ENCODE peak calls at places on chromosomes 12 and 14, in seven cellular contexts. One of them, this sample, is unnamed.
A peak's percentile ranks its signal among the peaks of the same experiment; 100 is the strongest.

GRCh38 chr12:77253321-77253720 is 188.0 kb upstream of the E2F7 start:
- DNase-seq in body of pancreas: no peak
- DNase-seq in heart left ventricle: no peak
- DNase-seq in A549: no peak
- DNase-seq in uterus: no peak
- DNase-seq in esophagus squamous epithelium: no peak
- DNase-seq in transverse colon: no peak
- DNase-seq in this sample: no peak

GRCh38 chr14:94401083-94401482 is 12.7 kb upstream of the SERPINA1 start:
- DNase-seq in body of pancreas: no peak
- DNase-seq in heart left ventricle: no peak
- DNase-seq in A549: no peak
- DNase-seq in uterus: no peak
- DNase-seq in esophagus squamous epithelium: no peak
- DNase-seq in transverse colon: no peak
- DNase-seq in this sample: no peak

GRCh38 chr12:104763163-104763805 is 194.8 kb downstream of the SLC41A2 start:
- DNase-seq in body of pancreas: peak; percentile 26
- DNase-seq in heart left ventricle: no peak
- DNase-seq in A549: no peak
- DNase-seq in uterus: no peak
- DNase-seq in esophagus squamous epithelium: no peak
- DNase-seq in transverse colon: no peak
- DNase-seq in this sample: peak; percentile 34

GRCh38 chr14:61569783-61570182 is 125.5 kb upstream of the HIF1A start:
- DNase-seq in body of pancreas: peak; percentile 71
- DNase-seq in heart left ventricle: no peak
- DNase-seq in A549: no peak
- DNase-seq in uterus: no peak
- DNase-seq in esophagus squamous epithelium: no peak
- DNase-seq in transverse colon: no peak
- DNase-seq in this sample: peak; percentile 65

GRCh38 chr12:47412837-47413236 is 293.0 kb downstream of the RPAP3 start:
- DNase-seq in body of pancreas: no peak
- DNase-seq in heart left ventricle: no peak
- DNase-seq in A549: no peak
- DNase-seq in uterus: no peak
- DNase-seq in esophagus squamous epithelium: no peak
- DNase-seq in transverse colon: no peak
- DNase-seq in this sample: no peak

GRCh38 chr12:50380761-50381325 is 15.6 kb downstream of the FAM186A start:
- DNase-seq in body of pancreas: no peak
- DNase-seq in heart left ventricle: no peak
- DNase-seq in A549: no peak
- DNase-seq in uterus: no peak
- DNase-seq in esophagus squamous epithelium: no peak
- DNase-seq in transverse colon: no peak
- DNase-seq in this sample: peak; percentile 79

GRCh38 chr12:27548301-27549199 is 24.5 kb downstream of the PPFIBP1 start:
- DNase-seq in body of pancreas: no peak
- DNase-seq in heart left ventricle: no peak
- DNase-seq in A549: no peak
- DNase-seq in uterus: no peak
- DNase-seq in esophagus squamous epithelium: no peak
- DNase-seq in transverse colon: no peak
- DNase-seq in this sample: no peak

GRCh38 chr12:55636116-55636655 is 506 bp upstream of the OR10P1 start:
- DNase-seq in body of pancreas: no peak
- DNase-seq in heart left ventricle: no peak
- DNase-seq in A549: no peak
- DNase-seq in uterus: no peak
- DNase-seq in esophagus squamous epithelium: no peak
- DNase-seq in transverse colon: no peak
- DNase-seq in this sample: no peak

GRCh38 chr12:121240484-121241202 is 30.7 kb downstream of the P2RX4 start:
- DNase-seq in body of pancreas: peak; percentile 60
- DNase-seq in heart left ventricle: peak; percentile 82
- DNase-seq in A549: no peak
- DNase-seq in uterus: peak; percentile 93
- DNase-seq in esophagus squamous epithelium: no peak
- DNase-seq in transverse colon: peak; percentile 75
- DNase-seq in this sample: peak; percentile 94

GRCh38 chr12:68674376-68674775 is 12.4 kb upstream of the NUP107 start:
- DNase-seq in body of pancreas: no peak
- DNase-seq in heart left ventricle: no peak
- DNase-seq in A549: no peak
- DNase-seq in uterus: no peak
- DNase-seq in esophagus squamous epithelium: no peak
- DNase-seq in transverse colon: no peak
- DNase-seq in this sample: no peak

GRCh38 chr12:3542911-3543310 is 51.9 kb downstream of the PRMT8 start:
- DNase-seq in body of pancreas: no peak
- DNase-seq in heart left ventricle: no peak
- DNase-seq in A549: no peak
- DNase-seq in uterus: no peak
- DNase-seq in esophagus squamous epithelium: no peak
- DNase-seq in transverse colon: no peak
- DNase-seq in this sample: no peak

GRCh38 chr12:69900720-69901131 is 75.7 kb downstream of the MYRFL start:
- DNase-seq in body of pancreas: peak; percentile 87
- DNase-seq in heart left ventricle: peak; percentile 68
- DNase-seq in A549: peak; percentile 31
- DNase-seq in uterus: peak; percentile 69
- DNase-seq in esophagus squamous epithelium: peak; percentile 6
- DNase-seq in transverse colon: peak; percentile 77
- DNase-seq in this sample: peak; percentile 89

GRCh38 chr12:12716151-12716844 is 870 bp upstream of the CDKN1B start:
- DNase-seq in body of pancreas: no peak
- DNase-seq in heart left ventricle: peak; percentile 21
- DNase-seq in A549: no peak
- DNase-seq in uterus: peak; percentile 60
- DNase-seq in esophagus squamous epithelium: no peak
- DNase-seq in transverse colon: no peak
- DNase-seq in this sample: no peak

GRCh38 chr12:130083002-130083401 is 79.3 kb upstream of the FZD10 start:
- DNase-seq in body of pancreas: no peak
- DNase-seq in heart left ventricle: no peak
- DNase-seq in A549: no peak
- DNase-seq in uterus: no peak
- DNase-seq in esophagus squamous epithelium: no peak
- DNase-seq in transverse colon: no peak
- DNase-seq in this sample: no peak

GRCh38 chr12:126782083-126782482 is 1484.9 kb upstream of the TMEM132C start:
- DNase-seq in body of pancreas: no peak
- DNase-seq in heart left ventricle: no peak
- DNase-seq in A549: no peak
- DNase-seq in uterus: no peak
- DNase-seq in esophagus squamous epithelium: no peak
- DNase-seq in transverse colon: no peak
- DNase-seq in this sample: no peak

GRCh38 chr12:55683676-55684075 is 24.0 kb downstream of the ITGA7 start:
- DNase-seq in body of pancreas: no peak
- DNase-seq in heart left ventricle: no peak
- DNase-seq in A549: no peak
- DNase-seq in uterus: no peak
- DNase-seq in esophagus squamous epithelium: no peak
- DNase-seq in transverse colon: no peak
- DNase-seq in this sample: no peak

GRCh38 chr12:47397664-47398281 is 308.1 kb downstream of the RPAP3 start:
- DNase-seq in body of pancreas: peak; percentile 37
- DNase-seq in heart left ventricle: no peak
- DNase-seq in A549: peak; percentile 51
- DNase-seq in uterus: no peak
- DNase-seq in esophagus squamous epithelium: no peak
- DNase-seq in transverse colon: no peak
- DNase-seq in this sample: no peak

GRCh38 chr12:14784471-14784870 is 18.8 kb downstream of the WBP11 start:
- DNase-seq in body of pancreas: no peak
- DNase-seq in heart left ventricle: no peak
- DNase-seq in A549: no peak
- DNase-seq in uterus: no peak
- DNase-seq in esophagus squamous epithelium: no peak
- DNase-seq in transverse colon: no peak
- DNase-seq in this sample: no peak

GRCh38 chr14:67764496-67764895 is 51.9 kb downstream of the ZFYVE26 start:
- DNase-seq in body of pancreas: no peak
- DNase-seq in heart left ventricle: no peak
- DNase-seq in A549: no peak
- DNase-seq in uterus: no peak
- DNase-seq in esophagus squamous epithelium: no peak
- DNase-seq in transverse colon: peak; percentile 27
- DNase-seq in this sample: no peak

GRCh38 chr12:64611430-64612286 is 1.4 kb downstream of the RASSF3 start:
- DNase-seq in body of pancreas: peak; percentile 48
- DNase-seq in heart left ventricle: peak; percentile 30
- DNase-seq in A549: no peak
- DNase-seq in uterus: peak; percentile 50
- DNase-seq in esophagus squamous epithelium: no peak
- DNase-seq in transverse colon: peak; percentile 45
- DNase-seq in this sample: peak; percentile 16

GRCh38 chr12:64610092-64610659 is at the start of gene RASSF3:
- DNase-seq in body of pancreas: peak; percentile 73
- DNase-seq in heart left ventricle: peak; percentile 83
- DNase-seq in A549: peak; percentile 53
- DNase-seq in uterus: peak; percentile 68
- DNase-seq in esophagus squamous epithelium: peak; percentile 17
- DNase-seq in transverse colon: peak; percentile 85
- DNase-seq in this sample: peak; percentile 94

GRCh38 chr12:64608901-64609542 is 1.3 kb upstream of the RASSF3 start:
- DNase-seq in body of pancreas: peak; percentile 26
- DNase-seq in heart left ventricle: no peak
- DNase-seq in A549: peak; percentile 87
- DNase-seq in uterus: peak; percentile 45
- DNase-seq in esophagus squamous epithelium: no peak
- DNase-seq in transverse colon: peak; percentile 67
- DNase-seq in this sample: peak; percentile 80

GRCh38 chr12:64609543-64610091 is 678 bp upstream of the RASSF3 start:
- DNase-seq in body of pancreas: no peak
- DNase-seq in heart left ventricle: no peak
- DNase-seq in A549: no peak
- DNase-seq in uterus: no peak
- DNase-seq in esophagus squamous epithelium: no peak
- DNase-seq in transverse colon: no peak
- DNase-seq in this sample: no peak

GRCh38 chr12:64610660-64611429 is 550 bp downstream of the RASSF3 start:
- DNase-seq in body of pancreas: peak; percentile 64
- DNase-seq in heart left ventricle: peak; percentile 65
- DNase-seq in A549: peak; percentile 49
- DNase-seq in uterus: peak; percentile 52
- DNase-seq in esophagus squamous epithelium: no peak
- DNase-seq in transverse colon: peak; percentile 79
- DNase-seq in this sample: peak; percentile 34
- TF ChIP-seq POLR2A in body of pancreas: peak; percentile 57
- TF ChIP-seq POLR2A in heart left ventricle: no peak
- TF ChIP-seq POLR2A in A549: no peak
- TF ChIP-seq POLR2A in uterus: no peak
- TF ChIP-seq POLR2A in esophagus squamous epithelium: no peak
- TF ChIP-seq POLR2A in transverse colon: peak; percentile 72
- TF ChIP-seq POLR2A in this sample: no peak

DNA sequence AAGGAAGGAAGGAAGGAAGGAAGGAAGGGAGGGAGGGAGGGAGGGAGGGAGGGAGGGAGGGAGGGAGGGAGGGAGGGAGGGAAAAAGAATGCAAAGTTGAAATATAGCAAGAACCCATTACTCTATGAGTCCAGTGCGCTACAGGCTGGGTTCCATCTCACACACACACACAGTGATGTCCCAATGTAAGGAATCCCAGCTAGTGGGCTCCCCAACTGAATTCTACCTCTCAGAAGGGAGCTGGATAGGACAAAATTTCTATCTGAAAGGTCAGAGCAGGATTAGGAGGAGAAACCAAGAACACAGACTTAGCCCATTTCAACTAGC is 173.4 kb downstream of the DAD1 start:
- DNase-seq in body of pancreas: no peak
- DNase-seq in heart left ventricle: no peak
- DNase-seq in A549: no peak
- DNase-seq in uterus: no peak
- DNase-seq in esophagus squamous epithelium: no peak
- DNase-seq in transverse colon: no peak
- DNase-seq in this sample: no peak
- H3K4me3 ChIP-seq in body of pancreas: no peak overlapping the region
- H3K4me3 ChIP-seq in heart left ventricle: no peak overlapping the region
- H3K4me3 ChIP-seq in A549: no peak overlapping the region
- H3K4me3 ChIP-seq in uterus: no peak overlapping the region
- H3K4me3 ChIP-seq in esophagus squamous epithelium: no peak overlapping the region
- H3K4me3 ChIP-seq in transverse colon: no peak overlapping the region
- H3K4me3 ChIP-seq in this sample: no peak overlapping the region

GRCh38 chr12:9112076-9112853 is 3.5 kb downstream of the A2M start:
- DNase-seq in body of pancreas: no peak
- DNase-seq in heart left ventricle: no peak
- DNase-seq in A549: no peak
- DNase-seq in uterus: no peak
- DNase-seq in esophagus squamous epithelium: no peak
- DNase-seq in transverse colon: no peak
- DNase-seq in this sample: no peak

GRCh38 chr12:9115731-9116689 is at the start of gene A2M:
- DNase-seq in body of pancreas: peak; percentile 30
- DNase-seq in heart left ventricle: peak; percentile 72
- DNase-seq in A549: no peak
- DNase-seq in uterus: peak; percentile 76
- DNase-seq in esophagus squamous epithelium: no peak
- DNase-seq in transverse colon: no peak
- DNase-seq in this sample: no peak

GRCh38 chr12:9114946-9115345 is 773 bp downstream of the A2M start:
- DNase-seq in body of pancreas: no peak
- DNase-seq in heart left ventricle: no peak
- DNase-seq in A549: no peak
- DNase-seq in uterus: no peak
- DNase-seq in esophagus squamous epithelium: no peak
- DNase-seq in transverse colon: no peak
- DNase-seq in this sample: no peak

GRCh38 chr12:9113296-9113986 is 2.3 kb downstream of the A2M start:
- DNase-seq in body of pancreas: no peak
- DNase-seq in heart left ventricle: no peak
- DNase-seq in A549: no peak
- DNase-seq in uterus: no peak
- DNase-seq in esophagus squamous epithelium: no peak
- DNase-seq in transverse colon: no peak
- DNase-seq in this sample: no peak

DNA sequence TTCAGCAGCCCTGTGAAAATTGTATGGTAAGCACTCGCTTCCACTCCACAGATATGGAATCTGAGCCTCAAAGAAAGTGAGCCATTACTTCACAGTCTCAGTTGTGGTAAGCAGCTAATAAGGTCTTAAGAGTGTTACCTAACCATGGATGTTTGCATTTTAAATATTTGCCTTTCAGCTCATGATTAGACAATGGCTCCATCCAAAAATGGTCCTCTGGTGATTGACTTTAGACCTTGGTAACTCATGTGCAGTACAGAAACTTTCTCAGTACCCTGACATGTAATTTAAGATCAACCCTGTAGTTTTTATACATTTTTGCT is 1.8 kb downstream of the A2M start:
- DNase-seq in body of pancreas: no peak
- DNase-seq in heart left ventricle: no peak
- DNase-seq in A549: no peak
- DNase-seq in uterus: no peak
- DNase-seq in esophagus squamous epithelium: no peak
- DNase-seq in transverse colon: no peak
- DNase-seq in this sample: no peak
- TF ChIP-seq CTCF in body of pancreas: no peak
- TF ChIP-seq CTCF in heart left ventricle: no peak
- TF ChIP-seq CTCF in A549: no peak
- TF ChIP-seq CTCF in uterus: no peak
- TF ChIP-seq CTCF in esophagus squamous epithelium: no peak
- TF ChIP-seq CTCF in transverse colon: no peak
- TF ChIP-seq CTCF in this sample: no peak

GRCh38 chr12:42039146-42039545 is 105.5 kb downstream of the GXYLT1 start:
- DNase-seq in body of pancreas: no peak
- DNase-seq in heart left ventricle: no peak
- DNase-seq in A549: no peak
- DNase-seq in uterus: no peak
- DNase-seq in esophagus squamous epithelium: no peak
- DNase-seq in transverse colon: no peak
- DNase-seq in this sample: no peak
- TF ChIP-seq POLR2A in body of pancreas: no peak
- TF ChIP-seq POLR2A in heart left ventricle: no peak
- TF ChIP-seq POLR2A in A549: no peak
- TF ChIP-seq POLR2A in uterus: no peak
- TF ChIP-seq POLR2A in esophagus squamous epithelium: no peak
- TF ChIP-seq POLR2A in transverse colon: no peak
- TF ChIP-seq POLR2A in this sample: no peak